ENCODE peak calls at places on chromosomes 12 and 14, in ten cellular contexts. One of them, this sample, is unnamed.

GRCh38 chr14:60508707-60509437 is at the start of gene SIX6:
- DNase-seq in transverse colon: no peak
- DNase-seq in mesendoderm: peak
- DNase-seq in PC-9: no peak
- DNase-seq in GM12878: no peak
- DNase-seq in fibroblast of lung: peak
- DNase-seq in lung: no peak
- DNase-seq in WERI-Rb-1: peak
- DNase-seq in endothelial cell of umbilical vein: peak
- DNase-seq in heart right ventricle: no peak
- DNase-seq in this sample: peak

GRCh38 chr12:89390802-89391673 is 38.7 kb upstream of the DUSP6 start:
- DNase-seq in fibroblast of lung: peak
- DNase-seq in PC-9: peak
- DNase-seq in lung: no peak
- DNase-seq in GM12878: no peak
- DNase-seq in transverse colon: peak
- DNase-seq in endothelial cell of umbilical vein: peak
- DNase-seq in heart right ventricle: no peak
- DNase-seq in mesendoderm: no peak
- DNase-seq in WERI-Rb-1: no peak
- DNase-seq in this sample: no peak

GRCh38 chr12:115194857-115195256 is 510.9 kb upstream of the TBX3 start:
- DNase-seq in mesendoderm: no peak
- DNase-seq in PC-9: no peak
- DNase-seq in WERI-Rb-1: no peak
- DNase-seq in lung: no peak
- DNase-seq in endothelial cell of umbilical vein: no peak
- DNase-seq in heart right ventricle: no peak
- DNase-seq in transverse colon: no peak
- DNase-seq in GM12878: no peak
- DNase-seq in fibroblast of lung: no peak
- DNase-seq in this sample: no peak

GRCh38 chr14:103676881-103677675 is 38.2 kb downstream of the XRCC3 start:
- DNase-seq in heart right ventricle: no peak
- DNase-seq in PC-9: no peak
- DNase-seq in transverse colon: no peak
- DNase-seq in fibroblast of lung: no peak
- DNase-seq in endothelial cell of umbilical vein: no peak
- DNase-seq in WERI-Rb-1: no peak
- DNase-seq in GM12878: no peak
- DNase-seq in lung: no peak
- DNase-seq in mesendoderm: no peak
- DNase-seq in this sample: no peak

GRCh38 chr14:22797017-22797917 is 18.0 kb downstream of the SLC7A7 start:
- DNase-seq in heart right ventricle: no peak
- DNase-seq in PC-9: no peak
- DNase-seq in GM12878: no peak
- DNase-seq in lung: no peak
- DNase-seq in WERI-Rb-1: no peak
- DNase-seq in transverse colon: no peak
- DNase-seq in fibroblast of lung: no peak
- DNase-seq in mesendoderm: peak
- DNase-seq in endothelial cell of umbilical vein: no peak
- DNase-seq in this sample: no peak

GRCh38 chr12:126874427-126875026 is 1392.4 kb upstream of the TMEM132C start:
- DNase-seq in PC-9: no peak
- DNase-seq in WERI-Rb-1: peak
- DNase-seq in heart right ventricle: peak
- DNase-seq in lung: peak
- DNase-seq in fibroblast of lung: peak
- DNase-seq in transverse colon: peak
- DNase-seq in GM12878: peak
- DNase-seq in mesendoderm: peak
- DNase-seq in endothelial cell of umbilical vein: no peak
- DNase-seq in this sample: peak

GRCh38 chr12:6620137-6620884 is 13.1 kb upstream of the CHD4 start:
- DNase-seq in heart right ventricle: peak
- DNase-seq in transverse colon: no peak
- DNase-seq in WERI-Rb-1: no peak
- DNase-seq in fibroblast of lung: peak
- DNase-seq in lung: no peak
- DNase-seq in mesendoderm: peak
- DNase-seq in PC-9: no peak
- DNase-seq in endothelial cell of umbilical vein: peak
- DNase-seq in GM12878: no peak
- DNase-seq in this sample: no peak

GRCh38 chr14:79279645-79280399 is 931.5 kb downstream of the DIO2 start:
- DNase-seq in mesendoderm: peak
- DNase-seq in GM12878: no peak
- DNase-seq in fibroblast of lung: peak
- DNase-seq in PC-9: no peak
- DNase-seq in transverse colon: peak
- DNase-seq in endothelial cell of umbilical vein: no peak
- DNase-seq in WERI-Rb-1: peak
- DNase-seq in heart right ventricle: peak
- DNase-seq in lung: peak
- DNase-seq in this sample: no peak

GRCh38 chr12:13435535-13435934 is 239.0 kb downstream of the EMP1 start:
- DNase-seq in mesendoderm: peak
- DNase-seq in endothelial cell of umbilical vein: no peak
- DNase-seq in GM12878: no peak
- DNase-seq in fibroblast of lung: no peak
- DNase-seq in transverse colon: no peak
- DNase-seq in WERI-Rb-1: peak
- DNase-seq in lung: no peak
- DNase-seq in heart right ventricle: no peak
- DNase-seq in PC-9: no peak
- DNase-seq in this sample: no peak

GRCh38 chr14:32049361-32050103 is 27.6 kb upstream of the ARHGAP5 start:
- DNase-seq in endothelial cell of umbilical vein: no peak
- DNase-seq in fibroblast of lung: peak
- DNase-seq in GM12878: no peak
- DNase-seq in PC-9: no peak
- DNase-seq in heart right ventricle: no peak
- DNase-seq in transverse colon: no peak
- DNase-seq in mesendoderm: peak
- DNase-seq in WERI-Rb-1: no peak
- DNase-seq in lung: no peak
- DNase-seq in this sample: no peak

GRCh38 chr14:75501080-75501479 is 21.2 kb upstream of the BATF start:
- DNase-seq in WERI-Rb-1: no peak
- DNase-seq in endothelial cell of umbilical vein: no peak
- DNase-seq in lung: peak
- DNase-seq in GM12878: no peak
- DNase-seq in fibroblast of lung: no peak
- DNase-seq in transverse colon: no peak
- DNase-seq in mesendoderm: no peak
- DNase-seq in PC-9: no peak
- DNase-seq in heart right ventricle: no peak
- DNase-seq in this sample: no peak

GRCh38 chr14:21236948-21237797 is 32.1 kb downstream of the HNRNPC start:
- DNase-seq in PC-9: no peak
- DNase-seq in heart right ventricle: no peak
- DNase-seq in GM12878: no peak
- DNase-seq in WERI-Rb-1: no peak
- DNase-seq in fibroblast of lung: no peak
- DNase-seq in transverse colon: no peak
- DNase-seq in endothelial cell of umbilical vein: no peak
- DNase-seq in lung: no peak
- DNase-seq in mesendoderm: no peak
- DNase-seq in this sample: no peak

GRCh38 chr12:108173160-108173559 is 44.1 kb downstream of the WSCD2 start:
- DNase-seq in mesendoderm: peak
- DNase-seq in WERI-Rb-1: no peak
- DNase-seq in lung: no peak
- DNase-seq in GM12878: no peak
- DNase-seq in PC-9: no peak
- DNase-seq in endothelial cell of umbilical vein: no peak
- DNase-seq in fibroblast of lung: no peak
- DNase-seq in heart right ventricle: no peak
- DNase-seq in transverse colon: no peak
- DNase-seq in this sample: no peak

GRCh38 chr12:108000111-108000510 is 129.0 kb upstream of the WSCD2 start:
- DNase-seq in GM12878: no peak
- DNase-seq in PC-9: no peak
- DNase-seq in WERI-Rb-1: no peak
- DNase-seq in transverse colon: no peak
- DNase-seq in mesendoderm: no peak
- DNase-seq in heart right ventricle: no peak
- DNase-seq in fibroblast of lung: no peak
- DNase-seq in endothelial cell of umbilical vein: no peak
- DNase-seq in lung: no peak
- DNase-seq in this sample: no peak

GRCh38 chr14:31263485-31264133 is 56.0 kb upstream of the HECTD1 start:
- DNase-seq in endothelial cell of umbilical vein: peak
- DNase-seq in transverse colon: peak
- DNase-seq in heart right ventricle: no peak
- DNase-seq in WERI-Rb-1: no peak
- DNase-seq in GM12878: no peak
- DNase-seq in lung: peak
- DNase-seq in mesendoderm: peak
- DNase-seq in fibroblast of lung: peak
- DNase-seq in PC-9: peak
- DNase-seq in this sample: peak

GRCh38 chr14:56004807-56005579 is 113.2 kb upstream of the PELI2 start:
- DNase-seq in lung: no peak
- DNase-seq in fibroblast of lung: peak
- DNase-seq in PC-9: no peak
- DNase-seq in WERI-Rb-1: no peak
- DNase-seq in transverse colon: peak
- DNase-seq in GM12878: peak
- DNase-seq in heart right ventricle: no peak
- DNase-seq in mesendoderm: peak
- DNase-seq in endothelial cell of umbilical vein: peak
- DNase-seq in this sample: no peak

GRCh38 chr12:29741342-29742241 is 42.1 kb downstream of the TMTC1 start:
- DNase-seq in fibroblast of lung: peak
- DNase-seq in WERI-Rb-1: no peak
- DNase-seq in mesendoderm: no peak
- DNase-seq in lung: no peak
- DNase-seq in endothelial cell of umbilical vein: peak
- DNase-seq in PC-9: no peak
- DNase-seq in GM12878: no peak
- DNase-seq in transverse colon: no peak
- DNase-seq in heart right ventricle: no peak
- DNase-seq in this sample: peak
- H3K27ac ChIP-seq in fibroblast of lung: peak
- H3K27ac ChIP-seq in WERI-Rb-1: no peak
- H3K27ac ChIP-seq in mesendoderm: no peak
- H3K27ac ChIP-seq in lung: no peak
- H3K27ac ChIP-seq in endothelial cell of umbilical vein: peak
- H3K27ac ChIP-seq in PC-9: no peak
- H3K27ac ChIP-seq in GM12878: no peak
- H3K27ac ChIP-seq in transverse colon: peak
- H3K27ac ChIP-seq in heart right ventricle: peak
- H3K27ac ChIP-seq in this sample: no peak

GRCh38 chr12:131902332-131903241 is 8.2 kb downstream of the ULK1 start:
- DNase-seq in PC-9: no peak
- DNase-seq in WERI-Rb-1: no peak
- DNase-seq in GM12878: no peak
- DNase-seq in transverse colon: no peak
- DNase-seq in endothelial cell of umbilical vein: no peak
- DNase-seq in fibroblast of lung: no peak
- DNase-seq in mesendoderm: no peak
- DNase-seq in lung: no peak
- DNase-seq in heart right ventricle: no peak
- DNase-seq in this sample: no peak
- H3K27ac ChIP-seq in PC-9: no peak
- H3K27ac ChIP-seq in WERI-Rb-1: no peak
- H3K27ac ChIP-seq in GM12878: no peak
- H3K27ac ChIP-seq in transverse colon: no peak
- H3K27ac ChIP-seq in endothelial cell of umbilical vein: no peak
- H3K27ac ChIP-seq in fibroblast of lung: no peak
- H3K27ac ChIP-seq in mesendoderm: no peak
- H3K27ac ChIP-seq in lung: no peak
- H3K27ac ChIP-seq in heart right ventricle: no peak
- H3K27ac ChIP-seq in this sample: peak

DNA sequence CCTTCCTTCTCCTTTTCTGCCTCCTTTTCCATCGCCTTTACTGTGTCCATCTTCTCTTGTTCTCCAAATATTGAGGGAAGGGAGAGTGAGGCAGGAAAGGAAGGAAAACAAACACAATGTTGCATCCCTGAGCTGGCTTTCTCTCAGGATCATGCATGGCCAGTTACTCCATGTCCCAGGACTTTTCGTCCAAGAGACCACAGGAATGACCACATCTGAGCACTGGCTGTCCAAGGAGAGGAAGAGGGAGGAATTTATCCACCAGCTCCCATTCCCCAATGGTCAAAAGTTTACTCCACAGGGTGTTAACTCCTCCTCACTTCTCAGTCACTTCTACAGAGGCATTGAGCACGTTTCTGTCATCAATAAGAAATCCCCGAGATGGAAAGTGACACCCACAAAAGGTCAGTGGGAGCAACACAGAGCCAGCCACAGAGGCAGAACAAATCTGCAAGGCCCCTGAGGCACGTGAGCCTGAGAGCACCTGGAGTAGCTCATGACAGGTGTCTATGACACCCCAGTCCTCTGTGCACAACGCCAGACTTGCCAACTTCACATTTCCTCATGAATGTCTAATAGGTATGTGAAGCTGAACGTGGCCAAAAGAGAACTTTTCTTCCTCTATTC is 177.3 kb upstream of the NUDT4 start:
- DNase-seq in PC-9: no peak
- DNase-seq in GM12878: peak
- DNase-seq in heart right ventricle: no peak
- DNase-seq in fibroblast of lung: peak
- DNase-seq in lung: no peak
- DNase-seq in endothelial cell of umbilical vein: no peak
- DNase-seq in mesendoderm: no peak
- DNase-seq in WERI-Rb-1: no peak
- DNase-seq in transverse colon: no peak
- DNase-seq in this sample: no peak
- H3K27ac ChIP-seq in PC-9: no peak
- H3K27ac ChIP-seq in GM12878: no peak
- H3K27ac ChIP-seq in heart right ventricle: no peak
- H3K27ac ChIP-seq in fibroblast of lung: no peak
- H3K27ac ChIP-seq in lung: no peak
- H3K27ac ChIP-seq in endothelial cell of umbilical vein: no peak
- H3K27ac ChIP-seq in mesendoderm: no peak
- H3K27ac ChIP-seq in WERI-Rb-1: no peak
- H3K27ac ChIP-seq in transverse colon: no peak
- H3K27ac ChIP-seq in this sample: no peak

DNA sequence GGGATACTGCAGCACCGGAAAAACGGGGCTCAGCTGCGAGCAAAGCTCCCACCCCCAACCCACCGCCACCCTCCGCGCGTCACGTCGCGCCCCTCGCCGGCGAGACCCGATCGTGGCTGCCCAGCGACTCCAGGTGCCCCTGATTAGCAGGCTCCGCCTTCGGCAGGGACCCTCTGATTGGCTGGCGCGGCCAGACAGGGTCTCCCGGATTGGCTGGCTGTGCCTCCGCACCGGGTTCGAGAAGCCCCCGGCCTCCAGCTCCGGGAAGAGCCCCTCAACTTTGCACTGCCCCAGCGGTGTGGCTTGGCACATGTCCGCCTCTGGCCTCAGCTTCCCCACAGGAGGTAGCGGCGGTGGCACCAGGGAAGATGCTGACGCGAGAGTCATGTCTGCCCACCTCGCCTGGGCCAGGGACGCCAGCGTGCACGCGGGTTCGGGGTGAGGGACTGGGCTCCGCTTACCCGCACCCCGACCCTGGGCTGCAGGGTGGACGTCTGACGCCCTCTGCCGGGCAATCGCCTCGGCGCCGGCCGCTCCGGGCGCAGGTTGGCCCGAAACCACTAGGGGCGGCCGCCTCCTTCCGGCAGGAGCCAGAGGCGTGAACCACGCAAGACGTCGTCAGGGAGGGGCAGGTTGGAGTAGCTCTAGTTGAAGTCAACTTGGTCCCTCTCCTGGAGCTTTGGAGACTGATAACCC is 496 bp upstream of the RHOF start:
- DNase-seq in fibroblast of lung: peak
- DNase-seq in transverse colon: peak
- DNase-seq in heart right ventricle: peak
- DNase-seq in lung: peak
- DNase-seq in GM12878: peak
- DNase-seq in WERI-Rb-1: peak
- DNase-seq in PC-9: peak
- DNase-seq in endothelial cell of umbilical vein: peak
- DNase-seq in mesendoderm: peak
- DNase-seq in this sample: peak
- H3K27ac ChIP-seq in fibroblast of lung: peak
- H3K27ac ChIP-seq in transverse colon: peak
- H3K27ac ChIP-seq in heart right ventricle: no peak
- H3K27ac ChIP-seq in lung: peak
- H3K27ac ChIP-seq in GM12878: peak
- H3K27ac ChIP-seq in WERI-Rb-1: peak
- H3K27ac ChIP-seq in PC-9: peak
- H3K27ac ChIP-seq in endothelial cell of umbilical vein: peak
- H3K27ac ChIP-seq in mesendoderm: no peak
- H3K27ac ChIP-seq in this sample: peak